ENCODE peak calls at places on chromosomes 3 and 15, in ten cellular contexts. S, D, A, J, Q, V, L, E, Y and M are unnamed samples.

GRCh38 chr3:40079845-40080240 is 229.7 kb upstream of the EIF1B start:
- DNase-seq in S (no peak), D (no peak), A (peak), J (no peak), Q (no peak), V (no peak), L (no peak), E (no peak), Y (no peak), M (no peak)

GRCh38 chr3:28317438-28318022 is 31.0 kb upstream of the ZCWPW2 start:
- DNase-seq in S (peak), D (no peak), A (peak), J (peak), Q (peak), V (peak), L (no peak), E (peak), Y (peak), M (no peak)

GRCh38 chr3:177201707-177202397 is 4.6 kb upstream of the TBL1XR1 start:
- DNase-seq in S (no peak), D (no peak), A (no peak), J (no peak), Q (no peak), V (no peak), L (no peak), E (no peak), Y (no peak), M (no peak)

GRCh38 chr3:157280786-157281185 is 120.8 kb upstream of the CCNL1 start:
- DNase-seq in S (no peak), D (no peak), A (no peak), J (no peak), Q (no peak), V (no peak), L (no peak), E (no peak), Y (no peak), M (no peak)

GRCh38 chr15:62809106-62809967 is 233.2 kb upstream of the TPM1 start:
- DNase-seq in S (no peak), D (no peak), A (peak), J (no peak), Q (no peak), V (no peak), L (no peak), E (no peak), Y (no peak), M (no peak)

GRCh38 chr3:59246719-59247401 is 197.0 kb upstream of the CFAP20DC start:
- DNase-seq in S (no peak), D (no peak), A (no peak), J (no peak), Q (no peak), V (no peak), L (no peak), E (no peak), Y (no peak), M (no peak)

GRCh38 chr3:120683671-120684301 is 1.7 kb upstream of the HGD start:
- DNase-seq in S (no peak), D (no peak), A (no peak), J (no peak), Q (no peak), V (no peak), L (no peak), E (no peak), Y (peak), M (no peak)

GRCh38 chr15:57112178-57112577 is 193.7 kb downstream of the TCF12 start:
- DNase-seq in S (no peak), D (no peak), A (peak), J (no peak), Q (no peak), V (no peak), L (no peak), E (no peak), Y (no peak), M (no peak)

GRCh38 chr3:6994081-6994668 is 133.3 kb downstream of the GRM7 start:
- DNase-seq in S (peak), D (no peak), A (no peak), J (peak), Q (no peak), V (no peak), L (no peak), E (peak), Y (peak), M (no peak)

GRCh38 chr15:101110681-101111569 is 140.9 kb downstream of the CHSY1 start:
- DNase-seq in S (no peak), D (no peak), A (no peak), J (no peak), Q (no peak), V (no peak), L (no peak), E (no peak), Y (no peak), M (no peak)

GRCh38 chr3:179882322-179882721 is 154.4 kb downstream of the PEX5L start:
- DNase-seq in S (no peak), D (no peak), A (no peak), J (peak), Q (no peak), V (no peak), L (no peak), E (no peak), Y (no peak), M (no peak)